ENCODE peak calls at places on chromosomes 12 and 14, in seven cellular contexts. One of them, this sample, is unnamed.

GRCh38 chr14:21913759-21914158 is 240.1 kb upstream of the OR4E1 start:
- DNase-seq in CD4-positive, alpha-beta T cell: peak
- DNase-seq in cardiac muscle cell: peak
- DNase-seq in heart right ventricle: peak
- DNase-seq in mesothelial cell of epicardium: no peak
- DNase-seq in A549: peak
- DNase-seq in right atrium auricular region: peak
- DNase-seq in this sample: peak

GRCh38 chr14:83419420-83419819 is 1885.8 kb upstream of the SEL1L start:
- DNase-seq in CD4-positive, alpha-beta T cell: no peak
- DNase-seq in cardiac muscle cell: no peak
- DNase-seq in heart right ventricle: no peak
- DNase-seq in mesothelial cell of epicardium: no peak
- DNase-seq in A549: no peak
- DNase-seq in right atrium auricular region: no peak
- DNase-seq in this sample: no peak

GRCh38 chr12:71315328-71315960 is 124.2 kb upstream of the LGR5 start:
- DNase-seq in CD4-positive, alpha-beta T cell: no peak
- DNase-seq in cardiac muscle cell: no peak
- DNase-seq in heart right ventricle: no peak
- DNase-seq in mesothelial cell of epicardium: no peak
- DNase-seq in A549: no peak
- DNase-seq in right atrium auricular region: no peak
- DNase-seq in this sample: no peak

GRCh38 chr14:71824816-71825215 is 107.4 kb upstream of the RGS6 start:
- DNase-seq in CD4-positive, alpha-beta T cell: no peak
- DNase-seq in cardiac muscle cell: no peak
- DNase-seq in heart right ventricle: no peak
- DNase-seq in mesothelial cell of epicardium: no peak
- DNase-seq in A549: no peak
- DNase-seq in right atrium auricular region: no peak
- DNase-seq in this sample: no peak

GRCh38 chr12:62767946-62768345 is 167.0 kb downstream of the PPM1H start:
- DNase-seq in CD4-positive, alpha-beta T cell: no peak
- DNase-seq in cardiac muscle cell: no peak
- DNase-seq in heart right ventricle: no peak
- DNase-seq in mesothelial cell of epicardium: no peak
- DNase-seq in A549: no peak
- DNase-seq in right atrium auricular region: no peak
- DNase-seq in this sample: peak

GRCh38 chr12:113154351-113154973 is 4.9 kb downstream of the CFAP73 start:
- DNase-seq in CD4-positive, alpha-beta T cell: no peak
- DNase-seq in cardiac muscle cell: peak
- DNase-seq in heart right ventricle: no peak
- DNase-seq in mesothelial cell of epicardium: no peak
- DNase-seq in A549: no peak
- DNase-seq in right atrium auricular region: no peak
- DNase-seq in this sample: peak

GRCh38 chr12:130992979-130993538 is 39.4 kb downstream of the ADGRD1 start:
- DNase-seq in CD4-positive, alpha-beta T cell: no peak
- DNase-seq in cardiac muscle cell: no peak
- DNase-seq in heart right ventricle: no peak
- DNase-seq in mesothelial cell of epicardium: no peak
- DNase-seq in A549: no peak
- DNase-seq in right atrium auricular region: no peak
- DNase-seq in this sample: no peak

GRCh38 chr14:75711796-75712211 is 50.8 kb downstream of the TTLL5 start:
- DNase-seq in CD4-positive, alpha-beta T cell: no peak
- DNase-seq in cardiac muscle cell: peak
- DNase-seq in heart right ventricle: peak
- DNase-seq in mesothelial cell of epicardium: peak
- DNase-seq in A549: peak
- DNase-seq in right atrium auricular region: peak
- DNase-seq in this sample: peak

GRCh38 chr12:123237646-123238329 is 4.6 kb downstream of the MTRFR start:
- DNase-seq in CD4-positive, alpha-beta T cell: peak
- DNase-seq in cardiac muscle cell: peak
- DNase-seq in heart right ventricle: peak
- DNase-seq in mesothelial cell of epicardium: peak
- DNase-seq in A549: peak
- DNase-seq in right atrium auricular region: peak
- DNase-seq in this sample: peak

GRCh38 chr14:99419905-99420304 is 60.8 kb downstream of the SETD3 start:
- DNase-seq in CD4-positive, alpha-beta T cell: no peak
- DNase-seq in cardiac muscle cell: no peak
- DNase-seq in heart right ventricle: no peak
- DNase-seq in mesothelial cell of epicardium: no peak
- DNase-seq in A549: no peak
- DNase-seq in right atrium auricular region: no peak
- DNase-seq in this sample: no peak

DNA sequence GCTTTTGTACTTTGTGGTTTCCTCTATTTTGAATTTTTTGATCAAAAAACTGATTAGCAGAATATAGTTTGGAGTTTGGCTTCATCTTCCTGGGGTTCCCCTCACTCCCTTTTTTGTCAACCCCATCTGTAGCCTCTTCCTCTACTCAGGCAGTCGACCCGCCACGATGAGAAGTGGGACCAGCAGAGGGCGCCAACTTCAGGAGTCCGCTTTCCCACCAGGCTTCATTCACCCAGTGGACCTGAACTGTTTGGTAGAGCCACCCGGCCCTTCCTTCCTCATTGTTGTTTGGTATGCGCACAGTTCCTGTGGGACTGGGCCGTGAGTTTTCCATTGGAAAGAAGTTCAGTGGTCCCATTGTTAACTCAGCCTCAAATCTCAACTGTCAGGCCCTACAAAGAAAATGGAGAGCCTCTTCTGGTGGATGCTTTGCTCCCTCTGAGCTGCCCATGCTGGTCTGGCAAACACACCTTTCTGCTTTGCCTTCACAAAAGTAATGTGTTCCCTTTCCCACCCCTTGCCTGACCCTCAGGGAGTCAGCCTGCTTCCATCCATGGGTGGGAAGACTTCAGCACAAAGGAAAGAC is 21.7 kb downstream of the TMBIM6 start:
- DNase-seq in CD4-positive, alpha-beta T cell: peak
- DNase-seq in cardiac muscle cell: peak
- DNase-seq in heart right ventricle: peak
- DNase-seq in mesothelial cell of epicardium: peak
- DNase-seq in A549: peak
- DNase-seq in right atrium auricular region: peak
- DNase-seq in this sample: peak
- TF ChIP-seq CTCF in CD4-positive, alpha-beta T cell: peak
- TF ChIP-seq CTCF in cardiac muscle cell: peak
- TF ChIP-seq CTCF in heart right ventricle: peak
- TF ChIP-seq CTCF in mesothelial cell of epicardium: peak
- TF ChIP-seq CTCF in A549: peak
- TF ChIP-seq CTCF in right atrium auricular region: peak
- TF ChIP-seq CTCF in this sample: peak

DNA sequence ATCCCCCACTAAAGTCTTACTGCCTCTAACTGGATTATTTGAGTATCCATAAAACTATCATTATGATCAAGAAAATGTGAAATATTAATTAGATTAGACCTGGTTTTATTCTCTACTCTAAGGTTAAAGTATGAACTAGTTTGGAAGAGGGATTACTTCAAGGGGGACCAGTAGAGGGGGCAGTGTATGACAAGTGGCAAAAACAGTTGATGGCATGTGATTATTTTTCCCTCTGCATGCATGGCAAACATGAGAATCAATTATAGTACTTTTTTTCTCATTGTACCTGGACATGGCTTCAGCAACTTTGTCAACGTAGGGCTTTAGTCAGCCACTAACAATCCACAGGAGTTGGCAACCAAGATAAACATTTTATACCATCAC is 145.0 kb upstream of the SLC38A2 start:
- DNase-seq in CD4-positive, alpha-beta T cell: no peak
- DNase-seq in cardiac muscle cell: no peak
- DNase-seq in heart right ventricle: no peak
- DNase-seq in mesothelial cell of epicardium: no peak
- DNase-seq in A549: no peak
- DNase-seq in right atrium auricular region: no peak
- DNase-seq in this sample: peak
- TF ChIP-seq CTCF in CD4-positive, alpha-beta T cell: no peak
- TF ChIP-seq CTCF in cardiac muscle cell: no peak
- TF ChIP-seq CTCF in heart right ventricle: no peak
- TF ChIP-seq CTCF in mesothelial cell of epicardium: no peak
- TF ChIP-seq CTCF in A549: no peak
- TF ChIP-seq CTCF in right atrium auricular region: no peak
- TF ChIP-seq CTCF in this sample: no peak

DNA sequence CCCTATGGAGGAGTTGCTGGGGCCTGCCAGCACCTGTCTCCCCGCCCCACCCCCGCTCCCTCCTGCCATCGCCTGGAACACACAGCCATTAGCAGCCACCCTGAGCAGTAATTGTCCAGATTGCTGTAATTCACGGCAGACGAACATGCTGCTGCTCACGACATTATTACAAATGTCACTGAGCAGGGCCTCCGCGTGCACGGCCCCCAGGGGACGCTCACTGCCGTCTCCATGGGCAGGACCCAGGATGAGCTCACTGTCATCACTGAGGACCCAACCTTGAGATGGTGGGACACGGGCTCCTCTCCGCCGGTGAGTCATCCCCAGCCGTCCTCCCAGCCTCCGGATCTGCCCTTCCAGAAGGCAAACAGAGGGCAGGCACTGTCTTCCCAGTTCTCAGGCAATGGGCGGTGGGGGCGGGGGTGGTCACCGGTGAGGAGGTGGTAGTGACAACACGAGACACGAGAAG is 100.4 kb downstream of the RFLNA start:
- DNase-seq in CD4-positive, alpha-beta T cell: no peak
- DNase-seq in cardiac muscle cell: no peak
- DNase-seq in heart right ventricle: no peak
- DNase-seq in mesothelial cell of epicardium: no peak
- DNase-seq in A549: no peak
- DNase-seq in right atrium auricular region: no peak
- DNase-seq in this sample: no peak
- TF ChIP-seq CTCF in CD4-positive, alpha-beta T cell: no peak
- TF ChIP-seq CTCF in cardiac muscle cell: no peak
- TF ChIP-seq CTCF in heart right ventricle: no peak
- TF ChIP-seq CTCF in mesothelial cell of epicardium: no peak
- TF ChIP-seq CTCF in A549: no peak
- TF ChIP-seq CTCF in right atrium auricular region: no peak
- TF ChIP-seq CTCF in this sample: no peak

GRCh38 chr12:9340422-9341259 is 132.4 kb upstream of the PZP start:
- DNase-seq in CD4-positive, alpha-beta T cell: no peak
- DNase-seq in cardiac muscle cell: no peak
- DNase-seq in heart right ventricle: no peak
- DNase-seq in mesothelial cell of epicardium: no peak
- DNase-seq in A549: no peak
- DNase-seq in right atrium auricular region: no peak
- DNase-seq in this sample: peak
- TF ChIP-seq CTCF in CD4-positive, alpha-beta T cell: no peak
- TF ChIP-seq CTCF in cardiac muscle cell: no peak
- TF ChIP-seq CTCF in heart right ventricle: no peak
- TF ChIP-seq CTCF in mesothelial cell of epicardium: no peak
- TF ChIP-seq CTCF in A549: no peak
- TF ChIP-seq CTCF in right atrium auricular region: no peak
- TF ChIP-seq CTCF in this sample: no peak

This sample was measured in activated CD8-positive, alpha-beta T cell treated with anti-CD3 and anti-CD28 coated beads for 36 hours.